ENCODE peak calls at places on chromosomes 13 and 19, in seven cellular contexts. E is psoas muscle, Y is mesothelial cell of epicardium, L is brain microvascular endothelial cell, N is HepG2, D is neural crest cell, G is nephron progenitor cell. O is an unnamed sample.
A peak's percentile ranks its signal among the peaks of the same experiment; 100 is the strongest.

GRCh38 chr19:35013047-35013819 is 13.1 kb downstream of the GRAMD1A start:
- DNase-seq in Y (peak; percentile 65), G (peak; percentile 77), L (peak; percentile 40), N (peak; percentile 48), E (peak; percentile 75), D (peak; percentile 85), O (peak; percentile 83)

GRCh38 chr13:43377955-43378354 is 354.6 kb downstream of the DNAJC15 start:
- DNase-seq in Y (no peak), N (no peak), D (no peak), L (peak; percentile 14), E (no peak), G (no peak), O (no peak)

GRCh38 chr13:48096670-48097069 is 1.8 kb upstream of the MED4 start:
- DNase-seq in N (peak; percentile 69), Y (no peak), D (no peak), E (no peak), G (no peak), L (no peak), O (no peak)

GRCh38 chr19:47032171-47032811 is 12.7 kb downstream of the NPAS1 start:
- DNase-seq in D (no peak), L (no peak), G (peak; percentile 64), Y (no peak), E (no peak), N (no peak), O (no peak)

GRCh38 chr13:107912745-107913144 is 302.6 kb downstream of the LIG4 start:
- DNase-seq in G (no peak), L (no peak), E (no peak), Y (no peak), D (no peak), N (no peak), O (no peak)

GRCh38 chr13:85772379-85772778 is 26.8 kb downstream of the SLITRK6 start:
- DNase-seq in E (no peak), L (peak; percentile 36), G (no peak), N (peak; percentile 12), Y (no peak), D (no peak), O (no peak)

GRCh38 chr13:48255090-48255489 is 22.1 kb downstream of the ITM2B start:
- DNase-seq in Y (no peak), E (no peak), N (no peak), D (no peak), L (no peak), G (no peak), O (no peak)

GRCh38 chr13:22505489-22505888 is 675.3 kb upstream of the SGCG start:
- DNase-seq in D (no peak), E (no peak), G (no peak), N (no peak), L (no peak), Y (no peak), O (no peak)

GRCh38 chr13:98068511-98068910 is 74.4 kb upstream of the FARP1 start:
- DNase-seq in L (no peak), Y (peak; percentile 30), N (no peak), D (no peak), G (no peak), E (no peak), O (no peak)

GRCh38 chr13:68759617-68760016 is 1348.0 kb upstream of the ATXN8OS start:
- DNase-seq in G (no peak), N (no peak), L (no peak), Y (no peak), E (no peak), D (no peak), O (no peak)

GRCh38 chr13:99981115-99982020 is at the start of gene ZIC2:
- DNase-seq in E (no peak), L (peak; percentile 71), G (peak; percentile 73), Y (no peak), D (no peak), N (no peak), O (peak; percentile 84)

GRCh38 chr19:35896643-35897040 is 3.7 kb downstream of the NFKBID start:
- DNase-seq in G (no peak), E (no peak), N (no peak), L (no peak), Y (no peak), D (no peak), O (no peak)

GRCh38 chr19:31154021-31154420 is 195.2 kb downstream of the TSHZ3 start:
- DNase-seq in D (no peak), Y (no peak), G (no peak), N (no peak), L (peak; percentile 41), E (no peak), O (no peak)

GRCh38 chr13:93539914-93540313 is 313.3 kb downstream of the GPC6 start:
- DNase-seq in Y (no peak), E (no peak), L (no peak), D (no peak), G (no peak), N (peak; percentile 53), O (no peak)

GRCh38 chr13:93534181-93534700 is 307.6 kb downstream of the GPC6 start:
- DNase-seq in Y (no peak), G (no peak), D (no peak), L (no peak), E (no peak), N (no peak), O (no peak)

GRCh38 chr13:93529961-93530360 is 303.4 kb downstream of the GPC6 start:
- DNase-seq in Y (no peak), G (no peak), N (no peak), E (no peak), D (no peak), L (no peak), O (no peak)

GRCh38 chr13:93535256-93535655 is 308.6 kb downstream of the GPC6 start:
- DNase-seq in D (no peak), N (peak; percentile 9), E (no peak), L (peak; percentile 60), Y (no peak), G (no peak), O (no peak)
- TF ChIP-seq CTCF in D (no peak), N (no peak), E (no peak), L (no peak), Y (no peak), G (no peak), O (no peak)

GRCh38 chr19:17448190-17448967 is at the start of gene TMEM221:
- DNase-seq in E (peak; percentile 59), L (no peak), N (no peak), Y (peak; percentile 36), G (peak; percentile 73), D (peak; percentile 58), O (no peak)
- TF ChIP-seq CTCF in E (peak; percentile 35), L (peak; percentile 56), N (peak; percentile 57), Y (peak; percentile 42), G (peak; percentile 53), D (peak; percentile 64), O (peak; percentile 72)

GRCh38 chr19:48158210-48158790 is 11.8 kb downstream of the LIG1 start:
- DNase-seq in N (no peak), D (no peak), G (no peak), Y (no peak), E (no peak), L (no peak), O (no peak)
- TF ChIP-seq CTCF in N (no peak), D (no peak), G (no peak), Y (no peak), E (no peak), L (no peak), O (no peak)

GRCh38 chr13:19959141-19959830 is 759 bp downstream of the ZMYM2 start:
- DNase-seq in Y (peak; percentile 29), G (peak; percentile 58), N (peak; percentile 27), D (peak; percentile 45), E (peak; percentile 62), L (peak; percentile 38), O (peak; percentile 76)
- TF ChIP-seq CTCF in Y (no peak), G (no peak), N (peak; percentile 30), D (no peak), E (no peak), L (peak; percentile 43), O (peak; percentile 43)

GRCh38 chr19:29216021-29216420 is 3.1 kb upstream of the UQCRFS1 start:
- DNase-seq in L (no peak), E (no peak), Y (no peak), N (no peak), G (no peak), D (no peak), O (no peak)

GRCh38 chr19:29215322-29215845 is 2.4 kb upstream of the UQCRFS1 start:
- DNase-seq in L (no peak), N (no peak), D (no peak), Y (no peak), G (no peak), E (no peak), O (no peak)

GRCh38 chr19:29214411-29214810 is 1.5 kb upstream of the UQCRFS1 start:
- DNase-seq in G (no peak), N (no peak), E (no peak), L (no peak), Y (no peak), D (no peak), O (no peak)

GRCh38 chr19:29211562-29212416 is 1.2 kb downstream of the UQCRFS1 start:
- DNase-seq in N (peak; percentile 7), G (no peak), D (no peak), E (no peak), Y (no peak), L (peak; percentile 9), O (no peak)

GRCh38 chr19:29212614-29213573 is at the start of gene UQCRFS1:
- DNase-seq in E (peak; percentile 96), L (peak; percentile 88), D (peak; percentile 85), N (peak; percentile 88), Y (peak; percentile 94), G (peak; percentile 96), O (peak; percentile 97)
- TF ChIP-seq CTCF in E (no peak), L (no peak), D (no peak), N (no peak), Y (no peak), G (no peak), O (no peak)

DNA sequence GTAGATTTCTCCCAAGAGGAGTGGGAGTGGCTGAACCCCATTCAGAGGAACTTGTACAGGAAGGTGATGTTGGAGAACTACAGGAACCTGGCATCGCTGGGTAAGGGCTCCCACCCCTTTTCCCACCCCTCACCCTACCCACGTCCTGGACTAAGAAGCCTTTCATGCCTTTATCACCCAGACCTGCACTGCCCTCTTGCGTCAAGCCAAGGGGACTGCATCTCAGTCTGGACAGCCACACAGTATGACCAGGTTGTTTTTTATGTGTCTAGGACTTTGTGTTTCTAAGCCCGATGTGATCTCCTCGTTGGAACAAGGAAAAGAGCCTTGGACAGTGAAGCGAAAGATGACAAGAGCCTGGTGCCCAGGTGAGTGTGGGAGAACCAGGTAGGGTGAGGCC is 8.8 kb downstream of the ZFP28 start:
- DNase-seq in N (no peak), G (no peak), D (no peak), Y (no peak), E (no peak), L (no peak), O (no peak)
- TF ChIP-seq CTCF in N (peak; percentile 27), G (no peak), D (no peak), Y (no peak), E (no peak), L (peak; percentile 39), O (no peak)

GRCh38 chr13:106036870-106037269 is 498.6 kb downstream of the EFNB2 start:
- DNase-seq in G (no peak), E (no peak), D (no peak), Y (no peak), N (no peak), L (no peak), O (no peak)
- TF ChIP-seq CTCF in G (no peak), E (no peak), D (no peak), Y (no peak), N (peak; percentile 31), L (no peak), O (no peak)

O was measured in type B pancreatic cell.